ENCODE peak calls at places on chromosomes 6 and 20, in four cellular contexts. T is neural crest cell; E is NCI-H774; N is stimulated activated CD4-positive, alpha-beta T cell treated with anti-CD3 and anti-CD28 coated beads, Interleukin-2, amount 100 ng/mL, for 48 hours. I is an unnamed sample.

GRCh38 chr6:139378882-139379341 is 4.5 kb upstream of the CITED2 start:
- DNase-seq in N (no peak), T (no peak), E (no peak), I (no peak)

GRCh38 chr6:25359191-25359861 is 80.2 kb downstream of the CARMIL1 start:
- DNase-seq in E (no peak), T (no peak), N (no peak), I (no peak)

GRCh38 chr6:35083507-35083906 is 57.6 kb downstream of the TCP11 start:
- DNase-seq in N (no peak), E (no peak), T (no peak), I (no peak)

GRCh38 chr6:31769684-31770371 is 7.3 kb downstream of the VWA7 start:
- DNase-seq in T (peak), N (peak), E (peak), I (peak)

GRCh38 chr6:88561974-88562736 is 396.0 kb upstream of the CNR1 start:
- DNase-seq in N (no peak), E (no peak), T (no peak), I (no peak)

GRCh38 chr6:167113935-167114910 is 8.7 kb upstream of the CCR6 start:
- DNase-seq in E (no peak), T (no peak), N (peak), I (no peak)

GRCh38 chr20:63973636-63974401 is 4.1 kb upstream of the ZNF512B start:
- DNase-seq in N (peak), E (peak), T (peak), I (peak)

GRCh38 chr20:48703107-48703506 is 124.7 kb downstream of the PREX1 start:
- DNase-seq in E (no peak), N (no peak), T (no peak), I (no peak)

GRCh38 chr6:56868687-56869086 is 86.2 kb upstream of the BEND6 start:
- DNase-seq in N (no peak), T (no peak), E (no peak), I (no peak)

GRCh38 chr6:44304282-44305199 is 8.6 kb downstream of the AARS2 start:
- DNase-seq in T (peak), N (peak), E (no peak), I (no peak)

GRCh38 chr6:169274761-169275160 is 21.1 kb upstream of the THBS2 start:
- DNase-seq in T (no peak), E (no peak), N (no peak), I (no peak)

GRCh38 chr6:125511809-125512341 is 210.1 kb upstream of the HDDC2 start:
- DNase-seq in N (no peak), E (peak), T (no peak), I (peak)